ENCODE peak calls at places on chromosomes 7 and 10, in eight cellular contexts. U is PC-9, A is heart left ventricle, O is cardiac muscle cell, T is A549, X is HCT116, B is psoas muscle, Y is tibial artery. H is an unnamed sample.

GRCh38 chr10:70551971-70552422 is 50.5 kb downstream of the PRF1 start:
- DNase-seq in U (no peak), A (no peak), O (peak; percentile 94), T (no peak), X (no peak), B (no peak), Y (no peak), H (no peak)

GRCh38 chr10:90579602-90580242 is 278.1 kb downstream of the HTR7 start:
- DNase-seq in U (no peak), A (no peak), O (peak; percentile 64), T (no peak), X (peak; percentile 61), B (no peak), Y (no peak), H (no peak)

GRCh38 chr10:86218160-86218559 is 148.4 kb downstream of the GRID1 start:
- DNase-seq in U (no peak), A (no peak), O (no peak), T (no peak), X (no peak), B (no peak), Y (no peak), H (no peak)

GRCh38 chr7:158740013-158740656 is 35.5 kb upstream of the NCAPG2 start:
- DNase-seq in U (peak; percentile 96), A (no peak), O (peak; percentile 96), T (no peak), X (no peak), B (no peak), Y (no peak), H (no peak)

GRCh38 chr10:66931340-66931948 is 5.6 kb downstream of the LRRTM3 start:
- DNase-seq in U (no peak), A (no peak), O (peak; percentile 81), T (peak; percentile 8), X (peak; percentile 55), B (no peak), Y (no peak), H (no peak)

GRCh38 chr7:74183653-74184450 is 9.7 kb downstream of the EIF4H start:
- DNase-seq in U (peak; percentile 67), A (no peak), O (no peak), T (peak; percentile 41), X (no peak), B (no peak), Y (no peak), H (no peak)

GRCh38 chr10:94710578-94710977 is 27.0 kb downstream of the CYP2C18 start:
- DNase-seq in U (no peak), A (no peak), O (no peak), T (no peak), X (no peak), B (no peak), Y (no peak), H (no peak)

GRCh38 chr7:79909124-79909641 is 225.4 kb upstream of the GNAI1 start:
- DNase-seq in U (no peak), A (no peak), O (no peak), T (no peak), X (peak; percentile 0), B (no peak), Y (no peak), H (no peak)

GRCh38 chr7:129908181-129908580 is 44.6 kb downstream of the UBE2H start:
- DNase-seq in U (no peak), A (no peak), O (peak; percentile 19), T (no peak), X (no peak), B (no peak), Y (no peak), H (no peak)

GRCh38 chr7:138396251-138397070 is 63.6 kb upstream of the TRIM24 start:
- DNase-seq in U (peak; percentile 62), A (no peak), O (no peak), T (peak; percentile 18), X (no peak), B (no peak), Y (no peak), H (no peak)

GRCh38 chr10:77571490-77571889 is 66.1 kb downstream of the KCNMA1 start:
- DNase-seq in U (no peak), A (no peak), O (no peak), T (no peak), X (no peak), B (no peak), Y (no peak), H (no peak)

GRCh38 chr10:93481931-93482834 is at the start of gene MYOF:
- DNase-seq in U (peak; percentile 75), A (peak; percentile 57), O (peak; percentile 90), T (peak; percentile 87), X (peak; percentile 78), B (peak; percentile 46), Y (peak; percentile 73), H (peak; percentile 48)

GRCh38 chr10:102744374-102745051 is 765 bp downstream of the WBP1L start:
- DNase-seq in U (no peak), A (no peak), O (no peak), T (no peak), X (no peak), B (no peak), Y (peak; percentile 38), H (no peak)

GRCh38 chr7:36303202-36304098 is 86.2 kb upstream of the ANLN start:
- DNase-seq in U (peak; percentile 100), A (peak; percentile 88), O (peak; percentile 93), T (peak; percentile 66), X (peak; percentile 83), B (peak; percentile 88), Y (peak; percentile 94), H (peak; percentile 84)

GRCh38 chr7:105015631-105015965 is 1.6 kb downstream of the KMT2E start:
- DNase-seq in U (no peak), A (no peak), O (peak; percentile 45), T (no peak), X (no peak), B (no peak), Y (no peak), H (peak; percentile 37)

GRCh38 chr10:42987121-42987541 is 89.7 kb upstream of the RET start:
- DNase-seq in U (no peak), A (peak; percentile 9), O (no peak), T (no peak), X (no peak), B (no peak), Y (no peak), H (no peak)

GRCh38 chr10:124670849-124671248 is 73.3 kb downstream of the FAM53B start:
- DNase-seq in U (no peak), A (no peak), O (no peak), T (no peak), X (no peak), B (peak; percentile 16), Y (no peak), H (no peak)

GRCh38 chr10:122524811-122525210 is 35.7 kb upstream of the DMBT1 start:
- DNase-seq in U (no peak), A (no peak), O (no peak), T (no peak), X (no peak), B (no peak), Y (no peak), H (no peak)

GRCh38 chr7:22854158-22855048 is 31.8 kb upstream of the TOMM7 start:
- DNase-seq in U (peak; percentile 66), A (peak; percentile 91), O (peak; percentile 95), T (peak; percentile 85), X (peak; percentile 80), B (peak; percentile 95), Y (peak; percentile 94), H (peak; percentile 89)

GRCh38 chr10:26829810-26830515 is 30.8 kb downstream of the ABI1 start:
- DNase-seq in U (no peak), A (no peak), O (no peak), T (no peak), X (no peak), B (no peak), Y (no peak), H (no peak)

GRCh38 chr10:131802156-131802915 is 98.5 kb upstream of the PPP2R2D start:
- DNase-seq in U (no peak), A (no peak), O (no peak), T (no peak), X (no peak), B (no peak), Y (no peak), H (no peak)
- H3K4me1 ChIP-seq in U (no peaks in the 10 kb centered on the region), A (no peaks in the 10 kb centered on the region), O (peaks cover 26% of the 10 kb centered on the region), T (no peaks in the 10 kb centered on the region), X (no peaks in the 10 kb centered on the region), B (no peaks in the 10 kb centered on the region), Y (no peaks in the 10 kb centered on the region), H (no peaks in the 10 kb centered on the region)

GRCh38 chr7:113976508-113976907 is 57.7 kb upstream of the PPP1R3A start:
- DNase-seq in U (no peak), A (no peak), O (no peak), T (no peak), X (no peak), B (no peak), Y (no peak), H (no peak)
- TF ChIP-seq CTCF in U (no peak), A (no peak), O (no peak), T (no peak), X (no peak), B (no peak), Y (no peak), H (no peak)

GRCh38 chr10:30187010-30187409 is 127.6 kb upstream of the JCAD start:
- DNase-seq in U (no peak), A (no peak), O (no peak), T (no peak), X (no peak), B (no peak), Y (no peak), H (no peak)

GRCh38 chr10:30188101-30188500 is 128.7 kb upstream of the JCAD start:
- DNase-seq in U (no peak), A (peak; percentile 32), O (peak; percentile 27), T (no peak), X (no peak), B (no peak), Y (no peak), H (peak; percentile 61)

GRCh38 chr10:30184397-30185033 is 125.1 kb upstream of the JCAD start:
- DNase-seq in U (no peak), A (no peak), O (no peak), T (no peak), X (no peak), B (no peak), Y (no peak), H (no peak)

GRCh38 chr10:30186371-30186875 is 127.0 kb upstream of the JCAD start:
- DNase-seq in U (peak; percentile 35), A (peak; percentile 38), O (no peak), T (no peak), X (no peak), B (no peak), Y (no peak), H (no peak)

GRCh38 chr10:30185916-30186315 is 126.5 kb upstream of the JCAD start:
- DNase-seq in U (peak; percentile 96), A (no peak), O (peak; percentile 89), T (no peak), X (no peak), B (no peak), Y (no peak), H (no peak)
- H3K4me1 ChIP-seq in U (peaks cover 55% of the 10 kb centered on the region), A (peaks cover 34% of the 10 kb centered on the region), O (peaks cover 10% of the 10 kb centered on the region), T (peaks cover 31% of the 10 kb centered on the region), X (peaks cover 4% of the 10 kb centered on the region), B (no peaks in the 10 kb centered on the region), Y (peaks cover 36% of the 10 kb centered on the region), H (peaks cover 57% of the 10 kb centered on the region)

DNA sequence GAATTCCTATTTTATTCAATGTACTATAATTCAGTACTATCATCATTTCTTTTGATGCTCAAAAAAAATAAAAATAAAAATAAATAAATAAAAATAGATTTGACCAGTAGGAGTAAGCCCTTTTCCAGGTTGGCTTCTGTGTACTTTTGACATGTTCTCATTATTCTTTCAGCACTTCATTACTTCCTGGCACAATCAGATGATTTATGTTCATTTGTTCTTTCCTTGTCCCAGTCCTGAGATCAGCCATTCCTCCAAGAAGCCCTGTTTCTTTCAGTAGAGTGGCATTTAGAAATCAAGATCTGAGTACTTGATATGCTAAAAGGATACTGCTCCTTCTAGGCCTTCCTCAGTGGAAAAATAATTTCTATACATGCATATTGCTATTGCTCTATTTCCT is 20.9 kb downstream of the ARL4A start:
- DNase-seq in U (no peak), A (no peak), O (no peak), T (no peak), X (no peak), B (no peak), Y (no peak), H (no peak)
- TF ChIP-seq CTCF in U (no peak), A (no peak), O (no peak), T (no peak), X (no peak), B (no peak), Y (no peak), H (no peak)